ENCODE peak calls at places on chromosome 13, in eight cellular contexts. T, I, P, Z, S, D, Y and A are unnamed samples.

GRCh38 chr13:65540064-65540635 is 1690.0 kb downstream of the PCDH9 start:
- DNase-seq in T (no peak), I (no peak), P (no peak), Z (no peak), S (peak; percentile 7), D (no peak), Y (no peak), A (no peak)

GRCh38 chr13:85816413-85816812 is 17.2 kb upstream of the SLITRK6 start:
- DNase-seq in T (no peak), I (no peak), P (no peak), Z (no peak), S (no peak), D (no peak), Y (no peak), A (no peak)

GRCh38 chr13:27574661-27575060 is 45.7 kb downstream of the LNX2 start:
- DNase-seq in T (no peak), I (no peak), P (no peak), Z (no peak), S (no peak), D (no peak), Y (no peak), A (no peak)

GRCh38 chr13:69793803-69794453 is 313.7 kb upstream of the ATXN8OS start:
- DNase-seq in T (no peak), I (no peak), P (no peak), Z (no peak), S (no peak), D (no peak), Y (no peak), A (no peak)

GRCh38 chr13:24225062-24225461 is 64.5 kb downstream of the SPATA13 start:
- DNase-seq in T (no peak), I (no peak), P (no peak), Z (no peak), S (no peak), D (no peak), Y (no peak), A (no peak)

GRCh38 chr13:101624210-101624922 is 171.9 kb downstream of the ITGBL1 start:
- DNase-seq in T (no peak), I (no peak), P (no peak), Z (no peak), S (peak; percentile 32), D (no peak), Y (no peak), A (no peak)

GRCh38 chr13:76991796-76992547 is at the start of gene CLN5:
- DNase-seq in T (peak; percentile 92), I (peak; percentile 78), P (peak; percentile 98), Z (peak; percentile 97), S (peak; percentile 88), D (peak; percentile 89), Y (peak; percentile 86), A (peak; percentile 95)

GRCh38 chr13:74889321-74889720 is 592.6 kb downstream of the TBC1D4 start:
- DNase-seq in T (no peak), I (no peak), P (no peak), Z (no peak), S (peak; percentile 8), D (no peak), Y (no peak), A (no peak)

GRCh38 chr13:112983428-112984196 is 14.6 kb downstream of the MCF2L start:
- DNase-seq in T (no peak), I (no peak), P (no peak), Z (no peak), S (no peak), D (no peak), Y (no peak), A (no peak)

GRCh38 chr13:46101488-46102289 is 3.1 kb downstream of the CPB2 start:
- DNase-seq in T (no peak), I (no peak), P (no peak), Z (no peak), S (no peak), D (no peak), Y (no peak), A (no peak)

GRCh38 chr13:34678154-34678553 is 263.9 kb upstream of the NBEA start:
- DNase-seq in T (no peak), I (no peak), P (no peak), Z (no peak), S (peak; percentile 2), D (no peak), Y (no peak), A (no peak)

GRCh38 chr13:49774376-49775005 is 18.0 kb downstream of the KPNA3 start:
- DNase-seq in T (no peak), I (no peak), P (no peak), Z (no peak), S (no peak), D (no peak), Y (no peak), A (no peak)

GRCh38 chr13:114152831-114153371 is 20.5 kb upstream of the RASA3 start:
- DNase-seq in T (no peak), I (no peak), P (no peak), Z (peak; percentile 13), S (peak; percentile 75), D (no peak), Y (no peak), A (no peak)

GRCh38 chr13:45256254-45256653 is 55.4 kb upstream of the KCTD4 start:
- DNase-seq in T (no peak), I (no peak), P (no peak), Z (no peak), S (no peak), D (no peak), Y (no peak), A (no peak)

GRCh38 chr13:29991343-29991742 is 140.9 kb upstream of the UBL3 start:
- DNase-seq in T (no peak), I (no peak), P (no peak), Z (no peak), S (peak; percentile 72), D (no peak), Y (no peak), A (no peak)

GRCh38 chr13:109330941-109331340 is 455.4 kb downstream of the IRS2 start:
- DNase-seq in T (no peak), I (no peak), P (no peak), Z (no peak), S (no peak), D (no peak), Y (no peak), A (no peak)

GRCh38 chr13:84563611-84564010 is 681.3 kb upstream of the SLITRK1 start:
- DNase-seq in T (no peak), I (no peak), P (no peak), Z (no peak), S (no peak), D (no peak), Y (no peak), A (no peak)

GRCh38 chr13:40664100-40665060 is 2.1 kb downstream of the FOXO1 start:
- DNase-seq in T (peak; percentile 65), I (peak; percentile 38), P (peak; percentile 90), Z (peak; percentile 85), S (peak; percentile 38), D (no peak), Y (peak; percentile 49), A (no peak)

GRCh38 chr13:113000575-113000974 is 31.6 kb downstream of the MCF2L start:
- DNase-seq in T (no peak), I (no peak), P (no peak), Z (no peak), S (no peak), D (no peak), Y (no peak), A (no peak)

GRCh38 chr13:30926781-30927180 is 5.7 kb upstream of the TEX26 start:
- DNase-seq in T (no peak), I (no peak), P (no peak), Z (no peak), S (no peak), D (no peak), Y (no peak), A (no peak)

GRCh38 chr13:112904436-112904960 is 64.5 kb upstream of the MCF2L start:
- DNase-seq in T (no peak), I (no peak), P (no peak), Z (no peak), S (no peak), D (no peak), Y (no peak), A (no peak)

GRCh38 chr13:76992548-76993001 is 694 bp downstream of the CLN5 start:
- DNase-seq in T (no peak), I (no peak), P (no peak), Z (peak; percentile 37), S (peak; percentile 37), D (no peak), Y (no peak), A (peak; percentile 12)

GRCh38 chr13:35865341-35866240 is 265.6 kb downstream of the DCLK1 start:
- DNase-seq in T (no peak), I (no peak), P (no peak), Z (no peak), S (no peak), D (no peak), Y (no peak), A (no peak)